ENCODE peak calls at places on chromosomes 3 and 15, in eight cellular contexts. One of them, this sample, is unnamed.
A peak's percentile ranks its signal among the peaks of the same experiment; 100 is the strongest.

GRCh38 chr3:77348244-77348855 is 308.5 kb downstream of the ROBO2 start:
- DNase-seq in activated naive CD4-positive, alpha-beta T cell treated with anti-CD3 and anti-CD28 coated beads, Interleukin-2, amount 10 ng/mL, durations not matched to agents 7 days and 5 days: no peak
- DNase-seq in ELR: peak; percentile 23
- DNase-seq in NCI-H1105: no peak
- DNase-seq in activated CD4-positive, alpha-beta T cell treated with anti-CD3 and anti-CD28 coated beads for 36 hours: no peak
- DNase-seq in stomach: no peak
- DNase-seq in caudate nucleus: no peak
- DNase-seq in activated naive CD8-positive, alpha-beta T cell treated with anti-CD3 and anti-CD28 coated beads, Interleukin-2, amount 50 U/mL, for 24 hours: no peak
- DNase-seq in this sample: no peak

GRCh38 chr3:86949850-86950249 is 41.1 kb downstream of the VGLL3 start:
- DNase-seq in activated naive CD4-positive, alpha-beta T cell treated with anti-CD3 and anti-CD28 coated beads, Interleukin-2, amount 10 ng/mL, durations not matched to agents 7 days and 5 days: no peak
- DNase-seq in ELR: peak; percentile 30
- DNase-seq in NCI-H1105: no peak
- DNase-seq in activated CD4-positive, alpha-beta T cell treated with anti-CD3 and anti-CD28 coated beads for 36 hours: no peak
- DNase-seq in stomach: no peak
- DNase-seq in caudate nucleus: no peak
- DNase-seq in activated naive CD8-positive, alpha-beta T cell treated with anti-CD3 and anti-CD28 coated beads, Interleukin-2, amount 50 U/mL, for 24 hours: no peak
- DNase-seq in this sample: peak; percentile 42

GRCh38 chr3:10466186-10466585 is 39.2 kb downstream of the ATP2B2 start:
- DNase-seq in activated naive CD4-positive, alpha-beta T cell treated with anti-CD3 and anti-CD28 coated beads, Interleukin-2, amount 10 ng/mL, durations not matched to agents 7 days and 5 days: no peak
- DNase-seq in ELR: no peak
- DNase-seq in NCI-H1105: no peak
- DNase-seq in activated CD4-positive, alpha-beta T cell treated with anti-CD3 and anti-CD28 coated beads for 36 hours: no peak
- DNase-seq in stomach: no peak
- DNase-seq in caudate nucleus: no peak
- DNase-seq in activated naive CD8-positive, alpha-beta T cell treated with anti-CD3 and anti-CD28 coated beads, Interleukin-2, amount 50 U/mL, for 24 hours: no peak
- DNase-seq in this sample: no peak

GRCh38 chr3:38108649-38109579 is 28.0 kb downstream of the ACAA1 start:
- DNase-seq in activated naive CD4-positive, alpha-beta T cell treated with anti-CD3 and anti-CD28 coated beads, Interleukin-2, amount 10 ng/mL, durations not matched to agents 7 days and 5 days: no peak
- DNase-seq in ELR: no peak
- DNase-seq in NCI-H1105: no peak
- DNase-seq in activated CD4-positive, alpha-beta T cell treated with anti-CD3 and anti-CD28 coated beads for 36 hours: no peak
- DNase-seq in stomach: peak; percentile 24
- DNase-seq in caudate nucleus: no peak
- DNase-seq in activated naive CD8-positive, alpha-beta T cell treated with anti-CD3 and anti-CD28 coated beads, Interleukin-2, amount 50 U/mL, for 24 hours: no peak
- DNase-seq in this sample: peak; percentile 11

GRCh38 chr15:92069308-92070244 is 216.1 kb downstream of the SLCO3A1 start:
- DNase-seq in activated naive CD4-positive, alpha-beta T cell treated with anti-CD3 and anti-CD28 coated beads, Interleukin-2, amount 10 ng/mL, durations not matched to agents 7 days and 5 days: no peak
- DNase-seq in ELR: peak; percentile 46
- DNase-seq in NCI-H1105: no peak
- DNase-seq in activated CD4-positive, alpha-beta T cell treated with anti-CD3 and anti-CD28 coated beads for 36 hours: peak; percentile 73
- DNase-seq in stomach: peak; percentile 50
- DNase-seq in caudate nucleus: no peak
- DNase-seq in activated naive CD8-positive, alpha-beta T cell treated with anti-CD3 and anti-CD28 coated beads, Interleukin-2, amount 50 U/mL, for 24 hours: peak; percentile 62
- DNase-seq in this sample: peak; percentile 90

GRCh38 chr3:18830087-18830486 is 318.2 kb upstream of the KCNH8 start:
- DNase-seq in activated naive CD4-positive, alpha-beta T cell treated with anti-CD3 and anti-CD28 coated beads, Interleukin-2, amount 10 ng/mL, durations not matched to agents 7 days and 5 days: no peak
- DNase-seq in ELR: no peak
- DNase-seq in NCI-H1105: no peak
- DNase-seq in activated CD4-positive, alpha-beta T cell treated with anti-CD3 and anti-CD28 coated beads for 36 hours: peak; percentile 39
- DNase-seq in stomach: no peak
- DNase-seq in caudate nucleus: no peak
- DNase-seq in activated naive CD8-positive, alpha-beta T cell treated with anti-CD3 and anti-CD28 coated beads, Interleukin-2, amount 50 U/mL, for 24 hours: no peak
- DNase-seq in this sample: peak; percentile 6

GRCh38 chr3:149554826-149555225 is 80.3 kb downstream of the TM4SF4 start:
- DNase-seq in activated naive CD4-positive, alpha-beta T cell treated with anti-CD3 and anti-CD28 coated beads, Interleukin-2, amount 10 ng/mL, durations not matched to agents 7 days and 5 days: no peak
- DNase-seq in ELR: peak; percentile 90
- DNase-seq in NCI-H1105: no peak
- DNase-seq in activated CD4-positive, alpha-beta T cell treated with anti-CD3 and anti-CD28 coated beads for 36 hours: no peak
- DNase-seq in stomach: no peak
- DNase-seq in caudate nucleus: no peak
- DNase-seq in activated naive CD8-positive, alpha-beta T cell treated with anti-CD3 and anti-CD28 coated beads, Interleukin-2, amount 50 U/mL, for 24 hours: no peak
- DNase-seq in this sample: peak; percentile 92

GRCh38 chr3:81886081-81886480 is 124.6 kb upstream of the GBE1 start:
- DNase-seq in activated naive CD4-positive, alpha-beta T cell treated with anti-CD3 and anti-CD28 coated beads, Interleukin-2, amount 10 ng/mL, durations not matched to agents 7 days and 5 days: no peak
- DNase-seq in ELR: peak; percentile 17
- DNase-seq in NCI-H1105: no peak
- DNase-seq in activated CD4-positive, alpha-beta T cell treated with anti-CD3 and anti-CD28 coated beads for 36 hours: no peak
- DNase-seq in stomach: no peak
- DNase-seq in caudate nucleus: no peak
- DNase-seq in activated naive CD8-positive, alpha-beta T cell treated with anti-CD3 and anti-CD28 coated beads, Interleukin-2, amount 50 U/mL, for 24 hours: no peak
- DNase-seq in this sample: no peak

GRCh38 chr15:69000725-69001503 is 13.6 kb upstream of the NOX5 start:
- DNase-seq in activated naive CD4-positive, alpha-beta T cell treated with anti-CD3 and anti-CD28 coated beads, Interleukin-2, amount 10 ng/mL, durations not matched to agents 7 days and 5 days: no peak
- DNase-seq in ELR: peak; percentile 13
- DNase-seq in NCI-H1105: no peak
- DNase-seq in activated CD4-positive, alpha-beta T cell treated with anti-CD3 and anti-CD28 coated beads for 36 hours: no peak
- DNase-seq in stomach: no peak
- DNase-seq in caudate nucleus: no peak
- DNase-seq in activated naive CD8-positive, alpha-beta T cell treated with anti-CD3 and anti-CD28 coated beads, Interleukin-2, amount 50 U/mL, for 24 hours: no peak
- DNase-seq in this sample: no peak

GRCh38 chr3:54835701-54836100 is 92.2 kb downstream of the LRTM1 start:
- DNase-seq in activated naive CD4-positive, alpha-beta T cell treated with anti-CD3 and anti-CD28 coated beads, Interleukin-2, amount 10 ng/mL, durations not matched to agents 7 days and 5 days: no peak
- DNase-seq in ELR: no peak
- DNase-seq in NCI-H1105: no peak
- DNase-seq in activated CD4-positive, alpha-beta T cell treated with anti-CD3 and anti-CD28 coated beads for 36 hours: no peak
- DNase-seq in stomach: no peak
- DNase-seq in caudate nucleus: no peak
- DNase-seq in activated naive CD8-positive, alpha-beta T cell treated with anti-CD3 and anti-CD28 coated beads, Interleukin-2, amount 50 U/mL, for 24 hours: no peak
- DNase-seq in this sample: no peak

GRCh38 chr3:36991923-36992805 is 767 bp downstream of the EPM2AIP1 start:
- DNase-seq in activated naive CD4-positive, alpha-beta T cell treated with anti-CD3 and anti-CD28 coated beads, Interleukin-2, amount 10 ng/mL, durations not matched to agents 7 days and 5 days: peak; percentile 36
- DNase-seq in ELR: peak; percentile 72
- DNase-seq in NCI-H1105: no peak
- DNase-seq in activated CD4-positive, alpha-beta T cell treated with anti-CD3 and anti-CD28 coated beads for 36 hours: peak; percentile 50
- DNase-seq in stomach: no peak
- DNase-seq in caudate nucleus: no peak
- DNase-seq in activated naive CD8-positive, alpha-beta T cell treated with anti-CD3 and anti-CD28 coated beads, Interleukin-2, amount 50 U/mL, for 24 hours: peak; percentile 23
- DNase-seq in this sample: peak; percentile 63

This sample was measured in M059J.